ENCODE peak calls at places on chromosomes 11 and 22, in five cellular contexts. F is K562, A is transverse colon, C is uterus, Y is A549. H is an unnamed sample.

GRCh38 chr11:134124660-134125451 is 56.0 kb downstream of the JAM3 start:
- DNase-seq in A (no peak), F (no peak), Y (no peak), C (peak; percentile 40), H (peak; percentile 40)

GRCh38 chr11:59680287-59681154 is 11.7 kb upstream of the PATL1 start:
- DNase-seq in C (peak; percentile 46), F (peak; percentile 54), Y (peak; percentile 75), A (peak; percentile 75), H (peak; percentile 75)

GRCh38 chr11:95849087-95849825 is 59.0 kb downstream of the CEP57 start:
- DNase-seq in Y (peak; percentile 8), A (peak; percentile 44), C (peak; percentile 29), F (peak; percentile 18), H (peak; percentile 41)

GRCh38 chr11:68535098-68535497 is 74.5 kb downstream of the PPP6R3 start:
- DNase-seq in C (no peak), F (no peak), A (no peak), Y (no peak), H (no peak)

GRCh38 chr22:16917144-16918003 is 90.6 kb downstream of the GAB4 start:
- DNase-seq in C (peak; percentile 19), A (peak; percentile 47), F (peak; percentile 75), Y (peak; percentile 33), H (peak; percentile 75)

GRCh38 chr22:31135706-31136105 is 4.6 kb downstream of the PLA2G3 start:
- DNase-seq in C (no peak), A (no peak), Y (no peak), F (no peak), H (no peak)

GRCh38 chr11:62108017-62108750 is 15.6 kb upstream of the INCENP start:
- DNase-seq in A (no peak), C (no peak), F (peak; percentile 47), Y (peak; percentile 49), H (no peak)

GRCh38 chr11:63683133-63683991 is 2.1 kb downstream of the RTN3 start:
- DNase-seq in C (no peak), F (no peak), A (no peak), Y (no peak), H (no peak)

GRCh38 chr11:33490842-33491370 is 209.7 kb downstream of the C11orf91 start:
- DNase-seq in Y (no peak), C (no peak), A (no peak), F (no peak), H (no peak)

GRCh38 chr11:122697636-122698167 is 42.2 kb downstream of the UBASH3B start:
- DNase-seq in Y (peak; percentile 28), C (no peak), A (no peak), F (no peak), H (no peak)

GRCh38 chr11:122700676-122701075 is 45.2 kb downstream of the UBASH3B start:
- DNase-seq in Y (no peak), C (no peak), F (no peak), A (no peak), H (no peak)

GRCh38 chr11:122695076-122695620 is 39.6 kb downstream of the UBASH3B start:
- DNase-seq in C (no peak), A (no peak), F (no peak), Y (no peak), H (no peak)

GRCh38 chr11:122698390-122698789 is 42.9 kb downstream of the UBASH3B start:
- DNase-seq in Y (no peak), C (no peak), A (no peak), F (no peak), H (no peak)

GRCh38 chr11:122696662-122697061 is 41.1 kb downstream of the UBASH3B start:
- DNase-seq in F (peak; percentile 20), Y (no peak), A (no peak), C (no peak), H (no peak)
- H3K4me3 ChIP-seq in F (no peak overlapping the region), Y (no peak overlapping the region), A (no peak overlapping the region), C (no peak overlapping the region), H (no peak overlapping the region)

GRCh38 chr11:22829231-22830081 is at the start of gene SVIP:
- DNase-seq in Y (peak; percentile 65), F (peak; percentile 95), A (peak; percentile 98), C (peak; percentile 92), H (peak; percentile 98)
- TF ChIP-seq POLR2A in Y (peak; percentile 52), F (peak; percentile 84), A (peak; percentile 83), C (peak; percentile 53), H (no peak)

GRCh38 chr11:35357893-35358292 is 61.5 kb downstream of the SLC1A2 start:
- DNase-seq in Y (no peak), F (no peak), A (no peak), C (no peak), H (no peak)
- TF ChIP-seq CTCF in Y (no peak), F (no peak), A (no peak), C (no peak), H (no peak)

DNA sequence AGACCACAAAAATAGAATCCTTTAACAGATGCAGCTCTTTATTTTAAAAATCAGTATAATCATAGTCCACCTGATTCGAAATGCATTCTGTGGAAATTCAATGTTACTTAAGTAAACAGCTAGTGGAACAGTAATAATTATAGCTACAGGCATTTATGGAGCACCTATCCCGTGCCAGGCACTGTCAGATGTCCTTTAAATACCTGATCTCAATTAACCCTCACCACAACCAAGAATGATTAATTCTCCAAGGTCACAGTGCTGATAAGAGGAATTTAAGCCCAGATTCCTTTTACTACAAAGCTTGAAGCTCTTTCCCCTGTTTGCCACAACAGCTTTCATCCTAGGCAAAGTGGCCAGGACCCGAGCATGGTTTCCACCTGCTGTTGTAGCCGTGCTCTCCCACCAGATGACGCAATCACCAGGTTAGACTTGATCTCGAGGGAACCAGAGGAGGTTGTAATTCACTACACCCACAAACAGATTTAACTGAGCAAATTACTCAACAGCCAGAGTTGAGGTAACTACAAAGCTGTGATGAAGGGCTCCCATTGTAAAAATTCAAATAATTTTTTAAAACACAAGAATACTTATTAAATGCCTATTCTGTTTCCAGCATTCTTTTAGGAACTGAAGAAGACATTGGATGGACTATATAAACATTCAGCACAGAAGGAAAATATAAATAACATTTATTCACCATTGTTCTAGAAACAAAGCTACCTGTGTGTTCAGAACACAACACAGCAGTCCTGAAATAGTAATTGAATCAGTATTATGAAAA is 10.3 kb downstream of the PRDM10 start:
- DNase-seq in C (no peak), F (peak; percentile 46), Y (peak; percentile 15), A (peak; percentile 58), H (peak; percentile 60)
- H3K4me3 ChIP-seq in C (no peak overlapping the region), F (no peak overlapping the region), Y (no peak overlapping the region), A (no peak overlapping the region), H (no peak overlapping the region)